ENCODE peak calls at places on chromosome 17, in six cellular contexts. D is activated CD8-positive, alpha-beta T cell treated with anti-CD3 and anti-CD28 coated beads, Interleukin-2, amount 10 ng/mL, durations not matched to agents 7 days and 5 days; H is iris pigment epithelial cell; Y is foreskin keratinocyte; Z is endothelial cell; K is skeletal muscle cell. E is an unnamed sample.

GRCh38 chr17:5759501-5759925 is 175.2 kb upstream of the NLRP1 start:
- DNase-seq in D (no peak), Z (no peak), Y (peak; percentile 86), H (peak; percentile 45), K (no peak), E (no peak)

GRCh38 chr17:68491381-68491849 is 20.8 kb upstream of the PRKAR1A start:
- DNase-seq in Y (no peak), H (no peak), D (no peak), K (no peak), Z (no peak), E (no peak)

GRCh38 chr17:55690105-55690508 is 32.6 kb downstream of the TMEM100 start:
- DNase-seq in Z (no peak), Y (no peak), D (no peak), H (peak; percentile 63), K (no peak), E (no peak)

GRCh38 chr17:80678621-80679020 is 134.0 kb downstream of the RPTOR start:
- DNase-seq in H (peak; percentile 92), Y (peak; percentile 46), Z (no peak), D (peak; percentile 40), K (peak; percentile 62), E (peak; percentile 76)

GRCh38 chr17:12107905-12108304 is 87.2 kb downstream of the MAP2K4 start:
- DNase-seq in H (peak; percentile 51), K (no peak), D (no peak), Y (no peak), Z (no peak), E (no peak)

GRCh38 chr17:50155115-50155819 is 4.8 kb upstream of the PPP1R9B start:
- DNase-seq in Y (no peak), H (peak; percentile 75), Z (no peak), K (no peak), D (no peak), E (no peak)

GRCh38 chr17:7405413-7405881 is 1.6 kb upstream of the TMEM256 start:
- DNase-seq in D (no peak), Y (no peak), Z (no peak), K (no peak), H (no peak), E (no peak)

GRCh38 chr17:35257080-35257701 is 14.3 kb downstream of the SLFN5 start:
- DNase-seq in D (no peak), H (peak; percentile 60), Z (no peak), K (no peak), Y (peak; percentile 71), E (peak; percentile 89)

GRCh38 chr17:61457226-61457983 is 5.2 kb downstream of the TBX4 start:
- DNase-seq in K (no peak), H (no peak), Y (no peak), D (no peak), Z (no peak), E (no peak)

GRCh38 chr17:1413281-1413791 is 13.3 kb upstream of the YWHAE start:
- DNase-seq in K (peak; percentile 65), H (peak; percentile 87), D (no peak), Z (no peak), Y (peak; percentile 39), E (peak; percentile 90)

GRCh38 chr17:80284631-80285030 is 24.0 kb downstream of the RNF213 start:
- DNase-seq in K (no peak), D (no peak), Z (no peak), H (no peak), Y (no peak), E (no peak)